ENCODE peak calls at places on chromosomes 12 and 14, in five cellular contexts. One of them, this sample, is unnamed.

GRCh38 chr12:3128498-3129293 is 51.5 kb downstream of the TSPAN9 start:
- DNase-seq in CD8-positive, alpha-beta memory T cell: no peak
- DNase-seq in lower lobe of right lung: no peak
- DNase-seq in K562: no peak
- DNase-seq in small intestine: no peak
- DNase-seq in this sample: no peak

GRCh38 chr14:72677664-72678063 is 216.2 kb downstream of the DPF3 start:
- DNase-seq in CD8-positive, alpha-beta memory T cell: no peak
- DNase-seq in lower lobe of right lung: no peak
- DNase-seq in K562: no peak
- DNase-seq in small intestine: no peak
- DNase-seq in this sample: no peak

GRCh38 chr14:71362920-71363584 is 455.8 kb downstream of the PCNX1 start:
- DNase-seq in CD8-positive, alpha-beta memory T cell: no peak
- DNase-seq in lower lobe of right lung: no peak
- DNase-seq in K562: no peak
- DNase-seq in small intestine: no peak
- DNase-seq in this sample: no peak

GRCh38 chr14:75295061-75295461 is 16.4 kb downstream of the FOS start:
- DNase-seq in CD8-positive, alpha-beta memory T cell: no peak
- DNase-seq in lower lobe of right lung: peak; percentile 82
- DNase-seq in K562: peak; percentile 65
- DNase-seq in small intestine: peak; percentile 90
- DNase-seq in this sample: no peak

GRCh38 chr14:98871796-98872195 is 400.2 kb downstream of the BCL11B start:
- DNase-seq in CD8-positive, alpha-beta memory T cell: no peak
- DNase-seq in lower lobe of right lung: no peak
- DNase-seq in K562: no peak
- DNase-seq in small intestine: no peak
- DNase-seq in this sample: no peak

GRCh38 chr12:32290411-32290810 is 108.9 kb upstream of the FGD4 start:
- DNase-seq in CD8-positive, alpha-beta memory T cell: no peak
- DNase-seq in lower lobe of right lung: no peak
- DNase-seq in K562: no peak
- DNase-seq in small intestine: peak; percentile 8
- DNase-seq in this sample: no peak

GRCh38 chr14:31426663-31427062 is 6.3 kb upstream of the HEATR5A start:
- DNase-seq in CD8-positive, alpha-beta memory T cell: no peak
- DNase-seq in lower lobe of right lung: no peak
- DNase-seq in K562: no peak
- DNase-seq in small intestine: no peak
- DNase-seq in this sample: no peak

GRCh38 chr12:6380141-6381121 is 3.5 kb upstream of the LTBR start:
- DNase-seq in CD8-positive, alpha-beta memory T cell: no peak
- DNase-seq in lower lobe of right lung: peak; percentile 52
- DNase-seq in K562: no peak
- DNase-seq in small intestine: no peak
- DNase-seq in this sample: no peak

GRCh38 chr14:75268638-75269550 is 9.7 kb upstream of the FOS start:
- DNase-seq in CD8-positive, alpha-beta memory T cell: no peak
- DNase-seq in lower lobe of right lung: no peak
- DNase-seq in K562: no peak
- DNase-seq in small intestine: peak; percentile 37
- DNase-seq in this sample: no peak

GRCh38 chr12:3101309-3102022 is 24.3 kb downstream of the TSPAN9 start:
- DNase-seq in CD8-positive, alpha-beta memory T cell: no peak
- DNase-seq in lower lobe of right lung: no peak
- DNase-seq in K562: no peak
- DNase-seq in small intestine: no peak
- DNase-seq in this sample: no peak

GRCh38 chr14:106619618-106620017 is 1093.2 kb downstream of the TMEM121 start:
- DNase-seq in CD8-positive, alpha-beta memory T cell: no peak
- DNase-seq in lower lobe of right lung: no peak
- DNase-seq in K562: no peak
- DNase-seq in small intestine: no peak
- DNase-seq in this sample: no peak

GRCh38 chr12:49487605-49488004 is 51.2 kb upstream of the KCNH3 start:
- DNase-seq in CD8-positive, alpha-beta memory T cell: no peak
- DNase-seq in lower lobe of right lung: no peak
- DNase-seq in K562: no peak
- DNase-seq in small intestine: no peak
- DNase-seq in this sample: peak; percentile 83

GRCh38 chr12:96534339-96534738 is 45.0 kb downstream of the CFAP54 start:
- DNase-seq in CD8-positive, alpha-beta memory T cell: no peak
- DNase-seq in lower lobe of right lung: no peak
- DNase-seq in K562: no peak
- DNase-seq in small intestine: no peak
- DNase-seq in this sample: no peak

GRCh38 chr12:2112401-2112800 is 59.6 kb downstream of the CACNA1C start:
- DNase-seq in CD8-positive, alpha-beta memory T cell: no peak
- DNase-seq in lower lobe of right lung: no peak
- DNase-seq in K562: no peak
- DNase-seq in small intestine: peak; percentile 45
- DNase-seq in this sample: no peak

GRCh38 chr12:124461241-124461673 is 106.2 kb downstream of the NCOR2 start:
- DNase-seq in CD8-positive, alpha-beta memory T cell: no peak
- DNase-seq in lower lobe of right lung: peak; percentile 41
- DNase-seq in K562: no peak
- DNase-seq in small intestine: no peak
- DNase-seq in this sample: no peak

GRCh38 chr14:65860956-65861631 is 448.6 kb downstream of the FUT8 start:
- DNase-seq in CD8-positive, alpha-beta memory T cell: peak; percentile 57
- DNase-seq in lower lobe of right lung: no peak
- DNase-seq in K562: no peak
- DNase-seq in small intestine: no peak
- DNase-seq in this sample: no peak

GRCh38 chr12:94073441-94074051 is 74.8 kb upstream of the PLXNC1 start:
- DNase-seq in CD8-positive, alpha-beta memory T cell: no peak
- DNase-seq in lower lobe of right lung: no peak
- DNase-seq in K562: no peak
- DNase-seq in small intestine: no peak
- DNase-seq in this sample: no peak

GRCh38 chr12:68821357-68822188 is 13.6 kb downstream of the MDM2 start:
- DNase-seq in CD8-positive, alpha-beta memory T cell: no peak
- DNase-seq in lower lobe of right lung: no peak
- DNase-seq in K562: no peak
- DNase-seq in small intestine: no peak
- DNase-seq in this sample: no peak

GRCh38 chr12:57756406-57757341 is 1.8 kb downstream of the MARCHF9 start:
- DNase-seq in CD8-positive, alpha-beta memory T cell: peak; percentile 72
- DNase-seq in lower lobe of right lung: peak; percentile 72
- DNase-seq in K562: peak; percentile 72
- DNase-seq in small intestine: peak; percentile 51
- DNase-seq in this sample: peak; percentile 63

GRCh38 chr14:39229222-39229543 is 4.5 kb upstream of the MIA2 start:
- DNase-seq in CD8-positive, alpha-beta memory T cell: peak; percentile 39
- DNase-seq in lower lobe of right lung: no peak
- DNase-seq in K562: no peak
- DNase-seq in small intestine: peak; percentile 57
- DNase-seq in this sample: no peak

GRCh38 chr12:88833641-88834116 is 253.4 kb upstream of the KITLG start:
- DNase-seq in CD8-positive, alpha-beta memory T cell: no peak
- DNase-seq in lower lobe of right lung: no peak
- DNase-seq in K562: no peak
- DNase-seq in small intestine: no peak
- DNase-seq in this sample: no peak

GRCh38 chr14:98751110-98751509 is 520.9 kb downstream of the BCL11B start:
- DNase-seq in CD8-positive, alpha-beta memory T cell: no peak
- DNase-seq in lower lobe of right lung: no peak
- DNase-seq in K562: no peak
- DNase-seq in small intestine: no peak
- DNase-seq in this sample: no peak

GRCh38 chr12:100453953-100454352 is 19.7 kb upstream of the NR1H4 start:
- DNase-seq in CD8-positive, alpha-beta memory T cell: no peak
- DNase-seq in lower lobe of right lung: no peak
- DNase-seq in K562: no peak
- DNase-seq in small intestine: no peak
- DNase-seq in this sample: no peak

GRCh38 chr12:50572275-50572674 is 67.5 kb downstream of the DIP2B start:
- DNase-seq in CD8-positive, alpha-beta memory T cell: no peak
- DNase-seq in lower lobe of right lung: no peak
- DNase-seq in K562: no peak
- DNase-seq in small intestine: peak; percentile 12
- DNase-seq in this sample: no peak

GRCh38 chr12:71233083-71233482 is 75.3 kb upstream of the TSPAN8 start:
- DNase-seq in CD8-positive, alpha-beta memory T cell: no peak
- DNase-seq in lower lobe of right lung: no peak
- DNase-seq in K562: no peak
- DNase-seq in small intestine: no peak
- DNase-seq in this sample: no peak

GRCh38 chr12:131908082-131908715 is 13.8 kb downstream of the ULK1 start:
- DNase-seq in CD8-positive, alpha-beta memory T cell: no peak
- DNase-seq in lower lobe of right lung: no peak
- DNase-seq in K562: no peak
- DNase-seq in small intestine: no peak
- DNase-seq in this sample: no peak

GRCh38 chr14:95763875-95764274 is 50.0 kb upstream of the TCL1A start:
- DNase-seq in CD8-positive, alpha-beta memory T cell: no peak
- DNase-seq in lower lobe of right lung: no peak
- DNase-seq in K562: no peak
- DNase-seq in small intestine: no peak
- DNase-seq in this sample: no peak

GRCh38 chr12:57553343-57554202 is 3.7 kb downstream of the KIF5A start:
- DNase-seq in CD8-positive, alpha-beta memory T cell: no peak
- DNase-seq in lower lobe of right lung: no peak
- DNase-seq in K562: no peak
- DNase-seq in small intestine: no peak
- DNase-seq in this sample: no peak

GRCh38 chr12:57229041-57229633 is 374 bp upstream of the SHMT2 start:
- DNase-seq in CD8-positive, alpha-beta memory T cell: no peak
- DNase-seq in lower lobe of right lung: no peak
- DNase-seq in K562: no peak
- DNase-seq in small intestine: no peak
- DNase-seq in this sample: no peak

GRCh38 chr12:80707126-80707829 is at the start of gene MYF6:
- DNase-seq in CD8-positive, alpha-beta memory T cell: no peak
- DNase-seq in lower lobe of right lung: no peak
- DNase-seq in K562: no peak
- DNase-seq in small intestine: no peak
- DNase-seq in this sample: no peak

GRCh38 chr12:80710727-80711066 is 3.3 kb downstream of the MYF6 start:
- DNase-seq in CD8-positive, alpha-beta memory T cell: no peak
- DNase-seq in lower lobe of right lung: no peak
- DNase-seq in K562: no peak
- DNase-seq in small intestine: no peak
- DNase-seq in this sample: no peak

GRCh38 chr12:80709811-80710726 is 2.6 kb downstream of the MYF6 start:
- DNase-seq in CD8-positive, alpha-beta memory T cell: no peak
- DNase-seq in lower lobe of right lung: no peak
- DNase-seq in K562: no peak
- DNase-seq in small intestine: no peak
- DNase-seq in this sample: no peak

GRCh38 chr12:80708535-80709328 is 1.3 kb downstream of the MYF6 start:
- DNase-seq in CD8-positive, alpha-beta memory T cell: no peak
- DNase-seq in lower lobe of right lung: no peak
- DNase-seq in K562: no peak
- DNase-seq in small intestine: no peak
- DNase-seq in this sample: no peak

DNA sequence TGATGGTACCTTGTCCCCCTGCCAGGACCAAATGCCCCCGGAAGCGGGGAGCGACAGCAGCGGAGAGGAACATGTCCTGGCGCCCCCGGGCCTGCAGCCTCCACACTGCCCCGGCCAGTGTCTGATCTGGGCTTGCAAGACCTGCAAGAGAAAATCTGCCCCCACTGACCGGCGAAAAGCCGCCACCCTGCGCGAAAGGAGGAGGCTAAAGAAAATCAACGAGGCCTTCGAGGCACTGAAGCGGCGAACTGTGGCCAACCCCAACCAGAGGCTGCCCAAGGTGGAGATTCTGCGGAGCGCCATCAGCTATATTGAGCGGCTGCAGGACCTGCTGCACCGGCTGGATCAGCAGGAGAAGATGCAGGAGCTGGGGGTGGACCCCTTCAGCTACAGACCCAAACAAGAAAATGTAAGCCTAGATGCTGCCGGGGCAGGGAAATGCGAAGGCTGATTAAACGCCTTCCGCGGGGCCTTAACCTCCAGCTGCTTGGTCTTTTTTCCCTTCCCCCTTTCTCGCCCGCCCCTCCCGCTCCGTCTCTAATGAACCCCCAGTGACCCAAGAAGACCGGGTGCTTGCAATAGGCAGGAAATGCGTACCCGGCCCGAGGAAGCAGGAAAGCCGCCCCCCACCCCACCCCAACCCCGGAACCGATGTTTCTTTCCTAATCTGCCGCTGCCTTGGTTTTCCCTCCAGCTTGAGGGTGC is 548 bp downstream of the MYF6 start:
- DNase-seq in CD8-positive, alpha-beta memory T cell: no peak
- DNase-seq in lower lobe of right lung: no peak
- DNase-seq in K562: no peak
- DNase-seq in small intestine: no peak
- DNase-seq in this sample: no peak
- H3K4me3 ChIP-seq in CD8-positive, alpha-beta memory T cell: no peak overlapping the region
- H3K4me3 ChIP-seq in lower lobe of right lung: no peak overlapping the region
- H3K4me3 ChIP-seq in K562: no peak overlapping the region
- H3K4me3 ChIP-seq in small intestine: no peak overlapping the region
- H3K4me3 ChIP-seq in this sample: no peak overlapping the region

DNA sequence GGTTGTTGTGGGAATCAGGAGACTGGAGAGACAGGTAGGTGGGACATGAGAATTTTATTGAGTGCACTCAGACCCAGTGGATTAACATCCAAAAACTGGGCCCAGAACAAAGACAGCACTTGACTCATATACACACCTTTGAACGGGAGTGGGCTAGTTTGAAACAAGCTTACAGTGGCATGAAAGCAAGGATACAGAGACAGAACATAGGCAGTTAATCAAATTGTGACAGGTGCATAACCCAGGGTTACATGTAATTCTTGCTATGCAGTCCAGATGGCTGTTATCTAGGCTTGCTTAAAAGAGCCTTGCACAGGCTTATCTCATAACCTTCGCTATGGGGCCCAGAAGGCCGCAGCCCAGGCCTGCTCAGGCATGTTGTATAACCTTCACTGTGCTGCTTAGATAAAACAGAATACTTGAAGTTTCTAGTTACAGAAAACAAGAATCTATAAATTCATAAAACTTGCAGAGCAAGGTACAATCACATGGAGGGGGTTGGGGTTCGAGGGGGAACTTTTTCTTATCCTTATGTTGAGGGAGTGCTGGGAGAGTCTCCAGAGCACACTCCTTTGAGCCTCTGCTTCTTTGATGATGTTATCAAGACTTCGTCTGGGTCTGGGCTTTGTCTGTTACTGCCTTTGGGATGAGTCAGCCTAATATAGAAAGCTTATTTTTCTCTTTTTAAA is 81.7 kb downstream of the TNFAIP2 start:
- DNase-seq in CD8-positive, alpha-beta memory T cell: no peak
- DNase-seq in lower lobe of right lung: no peak
- DNase-seq in K562: peak; percentile 29
- DNase-seq in small intestine: no peak
- DNase-seq in this sample: no peak
- H3K9me3 ChIP-seq in CD8-positive, alpha-beta memory T cell: peaks cover 11% of the 10 kb centered on the region
- H3K9me3 ChIP-seq in lower lobe of right lung: peaks cover 11% of the 10 kb centered on the region
- H3K9me3 ChIP-seq in K562: peaks cover 10% of the 10 kb centered on the region
- H3K9me3 ChIP-seq in small intestine: no peaks in the 10 kb centered on the region
- H3K9me3 ChIP-seq in this sample: no peaks in the 10 kb centered on the region

GRCh38 chr14:76863724-76864407 is 37.7 kb downstream of the LRRC74A start:
- DNase-seq in CD8-positive, alpha-beta memory T cell: peak; percentile 12
- DNase-seq in lower lobe of right lung: peak; percentile 80
- DNase-seq in K562: no peak
- DNase-seq in small intestine: peak; percentile 13
- DNase-seq in this sample: peak; percentile 7
- H3K4me3 ChIP-seq in CD8-positive, alpha-beta memory T cell: no peak overlapping the region
- H3K4me3 ChIP-seq in lower lobe of right lung: peak overlapping the region; percentile 47
- H3K4me3 ChIP-seq in K562: no peak overlapping the region
- H3K4me3 ChIP-seq in small intestine: no peak overlapping the region
- H3K4me3 ChIP-seq in this sample: no peak overlapping the region

GRCh38 chr14:20641591-20641990 is at the start of gene OR6S1:
- DNase-seq in CD8-positive, alpha-beta memory T cell: no peak
- DNase-seq in lower lobe of right lung: no peak
- DNase-seq in K562: no peak
- DNase-seq in small intestine: no peak
- DNase-seq in this sample: no peak
- H3K9me3 ChIP-seq in CD8-positive, alpha-beta memory T cell: no peaks in the 10 kb centered on the region
- H3K9me3 ChIP-seq in lower lobe of right lung: no peaks in the 10 kb centered on the region
- H3K9me3 ChIP-seq in K562: no peaks in the 10 kb centered on the region
- H3K9me3 ChIP-seq in small intestine: no peaks in the 10 kb centered on the region
- H3K9me3 ChIP-seq in this sample: no peaks in the 10 kb centered on the region

This sample was measured in MM.1S.